ENCODE peak calls at places on chromosomes 2 and 18, in seven cellular contexts. C is uterus; H is memory B cell; F is stimulated activated CD8-positive, alpha-beta memory T cell treated with anti-CD3 and anti-CD28 coated beads, Interleukin-7, amount 100 ng/mL, for 1 hour; P is GM04503; E is iris pigment epithelial cell; I is NCI-H1092. M is an unnamed sample.

GRCh38 chr2:234677758-234678538 is 181.1 kb upstream of the ARL4C start:
- DNase-seq in C (no peak), H (no peak), F (no peak), P (no peak), E (peak), I (no peak), M (no peak)

GRCh38 chr2:177106212-177106611 is 106.4 kb upstream of the HNRNPA3 start:
- DNase-seq in C (no peak), H (no peak), F (no peak), P (no peak), E (no peak), I (no peak), M (no peak)

GRCh38 chr2:85438291-85439110 is 20.0 kb downstream of the SH2D6 start:
- DNase-seq in C (no peak), H (no peak), F (no peak), P (no peak), E (no peak), I (peak), M (no peak)

GRCh38 chr2:206275274-206276160 is 1.1 kb downstream of the ZDBF2 start:
- DNase-seq in C (no peak), H (no peak), F (no peak), P (peak), E (peak), I (peak), M (no peak)

GRCh38 chr2:240293126-240293864 is 142.2 kb upstream of the GPC1 start:
- DNase-seq in C (no peak), H (no peak), F (no peak), P (no peak), E (no peak), I (no peak), M (no peak)

GRCh38 chr2:160582481-160583161 is 89.0 kb upstream of the RBMS1 start:
- DNase-seq in C (no peak), H (no peak), F (no peak), P (peak), E (peak), I (no peak), M (no peak)

GRCh38 chr2:207883002-207883780 is 113.5 kb upstream of the FZD5 start:
- DNase-seq in C (no peak), H (no peak), F (no peak), P (no peak), E (no peak), I (no peak), M (no peak)

GRCh38 chr2:30679416-30680088 is 127.7 kb downstream of the CAPN13 start:
- DNase-seq in C (no peak), H (no peak), F (no peak), P (peak), E (no peak), I (no peak), M (no peak)

GRCh38 chr2:12617366-12617765 is 99.4 kb upstream of the TRIB2 start:
- DNase-seq in C (no peak), H (no peak), F (no peak), P (no peak), E (no peak), I (no peak), M (no peak)

GRCh38 chr2:239721991-239722759 is 303.0 kb downstream of the NDUFA10 start:
- DNase-seq in C (no peak), H (no peak), F (no peak), P (no peak), E (no peak), I (no peak), M (no peak)

GRCh38 chr2:159968282-159968900 is 94.0 kb downstream of the PLA2R1 start:
- DNase-seq in C (no peak), H (no peak), F (no peak), P (no peak), E (peak), I (peak), M (peak)

GRCh38 chr2:53787255-53787910 is 539 bp downstream of the ERLEC1 start:
- DNase-seq in C (no peak), H (no peak), F (no peak), P (no peak), E (peak), I (no peak), M (no peak)

GRCh38 chr2:113282747-113283533 is 4.2 kb upstream of the PAX8 start:
- DNase-seq in C (peak), H (no peak), F (no peak), P (no peak), E (no peak), I (no peak), M (no peak)

GRCh38 chr2:67613227-67613626 is 216.1 kb downstream of the ETAA1 start:
- DNase-seq in C (no peak), H (no peak), F (no peak), P (no peak), E (no peak), I (no peak), M (no peak)

GRCh38 chr2:171553858-171554257 is 31.6 kb downstream of the CYBRD1 start:
- DNase-seq in C (no peak), H (no peak), F (no peak), P (no peak), E (no peak), I (no peak), M (peak)

GRCh38 chr2:55636831-55637230 is 19.4 kb upstream of the PPP4R3B start:
- DNase-seq in C (no peak), H (no peak), F (no peak), P (no peak), E (no peak), I (no peak), M (no peak)

GRCh38 chr18:7637269-7637668 is 70.2 kb downstream of the PTPRM start:
- DNase-seq in C (no peak), H (no peak), F (no peak), P (no peak), E (peak), I (no peak), M (no peak)

GRCh38 chr2:98012561-98012979 is 16.8 kb upstream of the TMEM131 start:
- DNase-seq in C (no peak), H (peak), F (no peak), P (no peak), E (no peak), I (no peak), M (no peak)

GRCh38 chr2:23235292-23235691 is 149.7 kb upstream of the KLHL29 start:
- DNase-seq in C (no peak), H (no peak), F (no peak), P (peak), E (no peak), I (no peak), M (no peak)

GRCh38 chr2:3398837-3399236 is 19.3 kb downstream of the TRAPPC12 start:
- DNase-seq in C (no peak), H (no peak), F (no peak), P (no peak), E (no peak), I (no peak), M (no peak)

GRCh38 chr2:72153026-72153791 is 5.5 kb upstream of the CYP26B1 start:
- DNase-seq in C (no peak), H (no peak), F (no peak), P (no peak), E (no peak), I (no peak), M (no peak)

GRCh38 chr18:8140841-8141501 is 468.3 kb upstream of the RAB12 start:
- DNase-seq in C (peak), H (no peak), F (no peak), P (no peak), E (peak), I (no peak), M (no peak)

GRCh38 chr18:79334496-79335233 is 61.1 kb upstream of the NFATC1 start:
- DNase-seq in C (no peak), H (no peak), F (no peak), P (no peak), E (no peak), I (no peak), M (no peak)

GRCh38 chr2:57890993-57891688 is 155.5 kb upstream of the VRK2 start:
- DNase-seq in C (no peak), H (no peak), F (no peak), P (no peak), E (no peak), I (no peak), M (no peak)

GRCh38 chr2:107730898-107731297 is 95.8 kb upstream of the RGPD4 start:
- DNase-seq in C (no peak), H (no peak), F (no peak), P (no peak), E (peak), I (no peak), M (no peak)

GRCh38 chr2:239396881-239397681 is 3.7 kb downstream of the HDAC4 start:
- DNase-seq in C (no peak), H (peak), F (peak), P (no peak), E (no peak), I (no peak), M (no peak)

GRCh38 chr18:43314931-43315330 is 37.6 kb upstream of the SYT4 start:
- DNase-seq in C (no peak), H (no peak), F (no peak), P (peak), E (peak), I (no peak), M (no peak)

GRCh38 chr2:131646669-131647297 is 119.1 kb downstream of the CCDC74A start:
- DNase-seq in C (no peak), H (no peak), F (no peak), P (no peak), E (no peak), I (no peak), M (no peak)

GRCh38 chr2:232239956-232240681 is 138.4 kb upstream of the ALPP start:
- DNase-seq in C (no peak), H (no peak), F (no peak), P (no peak), E (peak), I (no peak), M (no peak)

GRCh38 chr2:96148410-96149217 is 3.4 kb upstream of the DUSP2 start:
- DNase-seq in C (peak), H (peak), F (peak), P (no peak), E (peak), I (no peak), M (peak)